ENCODE peak calls at places on chromosome 3, in nine cellular contexts. B, W, D, H, F, R, S, X and V are unnamed samples.

GRCh38 chr3:40997711-40998519 is 201.4 kb upstream of the CTNNB1 start:
- DNase-seq in W (no peak), S (no peak), H (peak), F (no peak), X (no peak), B (no peak), R (no peak), D (no peak), V (no peak)

GRCh38 chr3:25787689-25788088 is 2.2 kb upstream of the OXSM start:
- DNase-seq in B (no peak), R (no peak), D (no peak), S (no peak), F (no peak), X (no peak), W (no peak), H (no peak), V (no peak)

GRCh38 chr3:153641321-153641720 is 479.3 kb downstream of the RAP2B start:
- DNase-seq in S (no peak), H (no peak), D (no peak), B (no peak), X (no peak), W (no peak), R (no peak), F (no peak), V (no peak)

GRCh38 chr3:171412054-171412453 is 48.2 kb downstream of the TNIK start:
- DNase-seq in H (no peak), X (no peak), S (no peak), D (no peak), W (no peak), R (no peak), F (no peak), B (no peak), V (no peak)

GRCh38 chr3:108408883-108409612 is 101.3 kb downstream of the MYH15 start:
- DNase-seq in X (no peak), D (no peak), S (no peak), B (no peak), H (no peak), F (no peak), W (no peak), R (no peak), V (no peak)

GRCh38 chr3:133854971-133855370 is 40.7 kb downstream of the RAB6B start:
- DNase-seq in W (no peak), B (no peak), S (no peak), H (no peak), D (no peak), X (no peak), F (no peak), R (no peak), V (no peak)

GRCh38 chr3:135736740-135737139 is 228.8 kb upstream of the PPP2R3A start:
- DNase-seq in B (no peak), X (no peak), W (no peak), R (no peak), H (no peak), D (no peak), S (no peak), F (no peak), V (no peak)

GRCh38 chr3:13087320-13087985 is 14.2 kb upstream of the IQSEC1 start:
- DNase-seq in F (no peak), D (no peak), B (no peak), W (no peak), S (no peak), X (no peak), R (no peak), H (no peak), V (no peak)

GRCh38 chr3:36461588-36461987 is 81.3 kb downstream of the STAC start:
- DNase-seq in R (no peak), D (no peak), W (no peak), H (peak), X (no peak), B (no peak), S (peak), F (no peak), V (no peak)